ENCODE peak calls at places on chromosomes 16 and 17, in seven cellular contexts. C, V, E, G, L, N and K are unnamed samples.

GRCh38 chr16:30142672-30143346 is 19.8 kb upstream of the MAPK3 start:
- DNase-seq in V (no peak), L (peak; percentile 20), G (no peak), C (no peak), N (no peak), E (no peak), K (peak; percentile 54)

GRCh38 chr16:85674828-85675227 is 13.9 kb downstream of the GINS2 start:
- DNase-seq in L (no peak), N (no peak), G (no peak), V (no peak), E (no peak), C (no peak), K (no peak)

GRCh38 chr17:64074704-64075484 is 54.5 kb upstream of the ICAM2 start:
- DNase-seq in E (peak; percentile 92), V (peak; percentile 66), C (no peak), L (peak; percentile 22), N (no peak), G (peak; percentile 69), K (no peak)

GRCh38 chr16:88938119-88938932 is 38.7 kb downstream of the CBFA2T3 start:
- DNase-seq in C (no peak), N (no peak), L (no peak), V (no peak), G (no peak), E (no peak), K (no peak)

GRCh38 chr16:67441289-67441753 is 10.4 kb downstream of the HSD11B2 start:
- DNase-seq in G (no peak), N (no peak), V (no peak), L (no peak), E (no peak), C (no peak), K (peak; percentile 76)

GRCh38 chr17:4945176-4945943 is 3.0 kb downstream of the PFN1 start:
- DNase-seq in E (peak; percentile 27), C (no peak), L (peak; percentile 93), N (peak; percentile 80), G (peak; percentile 88), V (peak; percentile 97), K (peak; percentile 91)

GRCh38 chr16:89216315-89217137 is 977 bp upstream of the ZNF778 start:
- DNase-seq in V (peak; percentile 79), E (peak; percentile 75), N (peak; percentile 80), L (peak; percentile 75), C (peak; percentile 60), G (peak; percentile 79), K (peak; percentile 66)

GRCh38 chr16:30958164-30959083 is 870 bp downstream of the SETD1A start:
- DNase-seq in V (peak; percentile 80), L (peak; percentile 60), N (no peak), E (no peak), G (peak; percentile 61), C (no peak), K (peak; percentile 51)

GRCh38 chr16:28182183-28182582 is 29.6 kb downstream of the XPO6 start:
- DNase-seq in G (no peak), V (no peak), L (peak; percentile 60), E (no peak), C (no peak), N (peak; percentile 48), K (no peak)

GRCh38 chr16:81253141-81253540 is 14.7 kb downstream of the BCO1 start:
- DNase-seq in C (no peak), G (no peak), L (no peak), V (no peak), E (no peak), N (no peak), K (no peak)

GRCh38 chr17:40312131-40312731 is 3.3 kb downstream of the RARA start:
- DNase-seq in V (no peak), C (peak; percentile 21), E (no peak), G (no peak), L (peak; percentile 91), N (no peak), K (no peak)

GRCh38 chr17:48610282-48611211 is at the start of gene HOXB7:
- DNase-seq in N (no peak), E (no peak), L (peak; percentile 66), C (peak; percentile 82), G (no peak), V (peak; percentile 91), K (peak; percentile 63)

GRCh38 chr17:31453896-31454295 is 62.4 kb downstream of the RAB11FIP4 start:
- DNase-seq in L (no peak), V (no peak), C (no peak), N (no peak), G (no peak), E (no peak), K (no peak)

GRCh38 chr17:64534187-64534586 is 27.4 kb downstream of the CEP95 start:
- DNase-seq in E (peak; percentile 46), C (no peak), N (no peak), L (peak; percentile 24), G (no peak), V (peak; percentile 25), K (peak; percentile 33)

GRCh38 chr16:12317121-12317810 is 340.7 kb downstream of the SNX29 start:
- DNase-seq in N (no peak), L (no peak), V (no peak), E (no peak), G (no peak), C (no peak), K (no peak)

GRCh38 chr16:57694556-57695377 is at the start of gene DRC7:
- DNase-seq in E (peak; percentile 84), V (peak; percentile 93), L (peak; percentile 69), G (peak; percentile 56), N (no peak), C (no peak), K (peak; percentile 55)

GRCh38 chr16:54040975-54041374 is 245.6 kb downstream of the IRX3 start:
- DNase-seq in V (no peak), L (no peak), G (no peak), C (no peak), E (no peak), N (no peak), K (no peak)

GRCh38 chr16:81436381-81436780 is 8.2 kb upstream of the CMIP start:
- DNase-seq in N (no peak), C (no peak), G (no peak), E (no peak), L (no peak), V (no peak), K (no peak)

GRCh38 chr16:3007059-3007956 is 5.4 kb upstream of the CLDN9 start:
- DNase-seq in L (no peak), G (no peak), C (no peak), N (no peak), V (no peak), E (peak; percentile 58), K (no peak)

GRCh38 chr17:48259710-48260291 is 152.2 kb downstream of the SNX11 start:
- DNase-seq in V (peak; percentile 35), N (no peak), L (peak; percentile 70), C (no peak), G (peak; percentile 57), E (peak; percentile 44), K (peak; percentile 66)

GRCh38 chr16:15607700-15608396 is 35.1 kb downstream of the MARF1 start:
- DNase-seq in C (no peak), L (peak; percentile 35), V (no peak), N (no peak), G (peak; percentile 52), E (no peak), K (no peak)

GRCh38 chr16:4159726-4160125 is 43.5 kb upstream of the ADCY9 start:
- DNase-seq in V (no peak), G (no peak), L (no peak), E (no peak), N (no peak), C (no peak), K (no peak)

GRCh38 chr16:51328708-51329107 is 177.6 kb upstream of the SALL1 start:
- DNase-seq in L (no peak), N (no peak), C (no peak), V (no peak), E (no peak), G (no peak), K (no peak)

GRCh38 chr16:53034306-53034705 is 18.4 kb downstream of the CHD9NB start:
- DNase-seq in V (no peak), L (no peak), E (no peak), C (no peak), G (no peak), N (no peak), K (no peak)

GRCh38 chr17:75124041-75124818 is 7.3 kb downstream of the NT5C start:
- DNase-seq in V (peak; percentile 99), L (peak; percentile 96), N (peak; percentile 66), C (peak; percentile 67), E (no peak), G (peak; percentile 82), K (peak; percentile 99)

GRCh38 chr17:64203630-64204029 is 59.4 kb downstream of the TEX2 start:
- DNase-seq in V (no peak), G (no peak), L (no peak), C (no peak), N (no peak), E (no peak), K (no peak)

GRCh38 chr17:50642722-50643656 is 8.3 kb downstream of the ABCC3 start:
- DNase-seq in G (no peak), C (no peak), L (peak; percentile 54), V (no peak), N (no peak), E (no peak), K (no peak)

GRCh38 chr17:37479025-37479424 is 10.7 kb upstream of the DUSP14 start:
- DNase-seq in E (no peak), C (no peak), G (no peak), L (no peak), N (no peak), V (no peak), K (no peak)

GRCh38 chr17:42421479-42422332 is 1.4 kb downstream of the CAVIN1 start:
- DNase-seq in C (peak; percentile 42), E (no peak), G (peak; percentile 67), V (no peak), N (no peak), L (peak; percentile 80), K (peak; percentile 42)

GRCh38 chr16:20300312-20301097 is 26.8 kb downstream of the GP2 start:
- DNase-seq in N (no peak), C (no peak), V (peak; percentile 62), G (peak; percentile 58), L (peak; percentile 62), E (peak; percentile 59), K (peak; percentile 59)